ENCODE peak calls at places on chromosomes 1 and 21, in six cellular contexts. X, O, Y, T, F and C are unnamed samples.

GRCh38 chr1:218345673-218346390 is 696 bp downstream of the TGFB2 start:
- DNase-seq in Y (peak), X (peak), T (peak), F (no peak), O (peak), C (peak)

GRCh38 chr1:26459573-26460031 is 12.6 kb upstream of the HMGN2 start:
- DNase-seq in T (no peak), O (no peak), F (no peak), X (peak), Y (no peak), C (no peak)

GRCh38 chr1:245086389-245086969 is 68.3 kb upstream of the KIF26B start:
- DNase-seq in O (peak), Y (no peak), T (peak), X (no peak), F (no peak), C (peak)

GRCh38 chr1:14516974-14517812 is 81.3 kb upstream of the KAZN start:
- DNase-seq in T (peak), Y (peak), X (no peak), O (peak), F (peak), C (peak)

GRCh38 chr1:156129687-156130577 is 15.4 kb downstream of the LMNA start:
- DNase-seq in T (peak), F (peak), Y (peak), X (peak), O (peak), C (peak)

GRCh38 chr21:21084179-21084578 is 86.0 kb downstream of the NCAM2 start:
- DNase-seq in F (no peak), X (no peak), Y (no peak), T (peak), O (peak), C (no peak)

GRCh38 chr21:40340357-40340756 is 473.1 kb downstream of the PCP4 start:
- DNase-seq in Y (no peak), O (no peak), T (no peak), X (no peak), F (no peak), C (no peak)

GRCh38 chr1:171441278-171441677 is 44.1 kb upstream of the PRRC2C start:
- DNase-seq in Y (no peak), T (peak), O (peak), X (no peak), F (peak), C (peak)

GRCh38 chr21:18832950-18833349 is 429.4 kb upstream of the TMPRSS15 start:
- DNase-seq in Y (no peak), X (no peak), O (peak), T (peak), F (no peak), C (no peak)

GRCh38 chr1:208002672-208003071 is 91.7 kb upstream of the CD34 start:
- DNase-seq in Y (no peak), X (peak), F (no peak), O (no peak), T (no peak), C (no peak)

GRCh38 chr1:169890761-169891538 is 2.7 kb downstream of the SCYL3 start:
- DNase-seq in Y (no peak), O (no peak), X (no peak), F (no peak), T (no peak), C (no peak)

GRCh38 chr1:167262820-167263219 is 42.1 kb downstream of the POU2F1 start:
- DNase-seq in O (no peak), X (no peak), Y (no peak), T (no peak), F (no peak), C (no peak)

GRCh38 chr21:17554619-17555472 is 42.0 kb downstream of the CXADR start:
- DNase-seq in F (no peak), Y (no peak), X (no peak), O (no peak), T (peak), C (peak)

GRCh38 chr1:182069028-182069466 is 7.5 kb upstream of the ZNF648 start:
- DNase-seq in X (peak), F (no peak), O (peak), Y (no peak), T (peak), C (peak)

GRCh38 chr1:162235261-162235780 is 141.3 kb downstream of the SPATA46 start:
- DNase-seq in F (peak), T (peak), O (peak), X (no peak), Y (no peak), C (peak)

GRCh38 chr1:205271277-205271676 is 43.5 kb downstream of the TMCC2 start:
- DNase-seq in O (peak), Y (no peak), X (peak), F (no peak), T (peak), C (peak)

GRCh38 chr21:41610042-41610839 is 102.3 kb upstream of the TMPRSS2 start:
- DNase-seq in T (peak), F (no peak), Y (no peak), X (peak), O (peak), C (peak)

GRCh38 chr1:111904478-111905218 is 84.8 kb downstream of the KCND3 start:
- DNase-seq in F (no peak), X (peak), Y (no peak), T (no peak), O (no peak), C (peak)

GRCh38 chr1:8603220-8603616 is 214.2 kb downstream of the RERE start:
- DNase-seq in O (peak), Y (no peak), T (peak), X (no peak), F (no peak), C (peak)

GRCh38 chr1:200314085-200314750 is 95.6 kb downstream of the ZNF281 start:
- DNase-seq in T (peak), Y (no peak), X (no peak), F (peak), O (peak), C (peak)

GRCh38 chr1:61301824-61302652 is 219.7 kb downstream of the NFIA start:
- DNase-seq in F (peak), X (no peak), T (peak), Y (no peak), O (peak), C (peak)

GRCh38 chr1:76746195-76746594 is 121.1 kb upstream of the ST6GALNAC5 start:
- DNase-seq in F (no peak), Y (no peak), X (no peak), O (no peak), T (no peak), C (no peak)

GRCh38 chr1:164707868-164708331 is 148.9 kb downstream of the PBX1 start:
- DNase-seq in F (peak), X (no peak), Y (no peak), T (peak), O (peak), C (peak)

GRCh38 chr1:66266756-66267155 is 267.2 kb upstream of the SGIP1 start:
- DNase-seq in Y (no peak), X (no peak), O (no peak), F (no peak), T (no peak), C (no peak)

GRCh38 chr21:33434770-33435360 is 31.7 kb downstream of the IFNGR2 start:
- DNase-seq in T (peak), Y (peak), F (peak), X (peak), O (peak), C (peak)

GRCh38 chr1:217135569-217135915 is 412.3 kb upstream of the ESRRG start:
- DNase-seq in O (peak), X (no peak), F (no peak), T (peak), Y (no peak), C (no peak)
- H3K4me3 ChIP-seq in O (peak), X (no peak), F (peak), T (peak), Y (no peak), C (peak)

GRCh38 chr1:4624801-4625200 is 29.6 kb upstream of the AJAP1 start:
- DNase-seq in F (no peak), X (no peak), O (no peak), T (no peak), Y (no peak), C (no peak)

GRCh38 chr1:4626560-4627319 is 27.7 kb upstream of the AJAP1 start:
- DNase-seq in F (no peak), X (no peak), Y (no peak), T (no peak), O (no peak), C (no peak)

GRCh38 chr1:4626061-4626460 is 28.3 kb upstream of the AJAP1 start:
- DNase-seq in F (no peak), T (no peak), O (no peak), Y (no peak), X (no peak), C (no peak)

GRCh38 chr1:4628992-4629391 is 25.4 kb upstream of the AJAP1 start:
- DNase-seq in O (no peak), Y (no peak), X (no peak), F (no peak), T (no peak), C (no peak)

GRCh38 chr1:4627353-4627752 is 27.1 kb upstream of the AJAP1 start:
- DNase-seq in T (no peak), O (no peak), Y (no peak), X (no peak), F (no peak), C (no peak)
- TF ChIP-seq CTCF in T (no peak), O (no peak), Y (no peak), X (no peak), F (no peak), C (no peak)

DNA sequence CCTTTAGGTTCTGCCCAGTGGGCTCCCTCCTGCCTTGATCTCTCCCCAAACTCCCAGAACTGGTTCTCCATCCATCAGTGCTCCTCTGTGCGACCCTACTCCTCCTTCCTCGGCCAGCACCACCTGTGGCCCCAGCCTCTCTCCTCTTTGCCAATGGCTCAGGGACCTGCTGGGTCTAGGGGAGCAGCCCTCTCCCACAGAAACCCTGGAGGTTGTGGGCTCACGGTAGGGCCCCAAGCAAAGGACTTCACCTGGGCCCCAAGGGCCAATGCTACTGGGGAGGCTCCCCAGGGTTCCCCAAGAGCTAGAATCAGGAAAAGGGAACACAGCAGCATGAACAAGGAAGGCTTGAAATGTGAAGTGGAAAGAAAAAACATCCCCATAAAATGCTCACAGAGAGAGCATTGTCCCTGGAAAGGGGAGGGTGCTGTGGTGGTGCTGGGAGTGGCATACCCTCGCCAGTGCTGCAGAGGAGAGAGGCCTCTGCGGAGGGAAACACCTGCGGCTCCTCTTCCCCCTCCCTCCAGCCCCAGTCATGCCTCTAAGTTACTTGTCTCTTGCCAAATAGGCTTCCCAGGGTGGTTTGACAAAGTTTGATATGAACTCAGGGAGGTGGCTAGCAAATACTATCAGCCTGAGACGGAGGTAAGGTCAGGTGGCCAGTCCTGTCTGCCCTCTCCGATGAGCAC is 2.5 kb downstream of the TMEM63A start:
- DNase-seq in T (no peak), O (no peak), F (no peak), X (no peak), Y (no peak), C (no peak)
- H3K4me3 ChIP-seq in T (no peak), O (no peak), F (no peak), X (no peak), Y (no peak), C (no peak)

GRCh38 chr1:39136635-39137034 is 67.9 kb upstream of the MACF1 start:
- DNase-seq in O (no peak), Y (no peak), T (peak), F (no peak), X (no peak), C (no peak)
- TF ChIP-seq CTCF in O (no peak), Y (no peak), T (peak), F (no peak), X (no peak), C (no peak)

DNA sequence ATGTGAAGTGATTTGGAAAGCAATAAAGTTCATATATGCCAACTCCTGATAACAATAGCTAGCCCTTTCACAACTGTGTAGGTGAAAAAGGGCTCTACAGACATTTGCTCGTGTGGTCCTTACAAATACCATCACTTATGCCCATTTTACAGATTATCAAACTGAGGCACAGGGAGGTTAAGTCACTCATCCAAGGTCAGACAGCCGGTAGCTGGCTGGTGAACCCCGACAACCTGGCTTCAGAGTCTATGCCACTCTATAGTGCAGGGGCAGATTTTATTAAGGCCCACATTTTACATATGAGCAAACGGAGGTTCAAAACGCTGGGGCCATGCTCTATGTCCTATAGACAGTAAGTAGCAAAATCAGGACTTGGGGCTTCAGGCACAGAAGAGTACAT is 280.5 kb downstream of the RRAGC start:
- DNase-seq in T (no peak), O (no peak), F (no peak), Y (no peak), X (no peak), C (no peak)
- H3K4me3 ChIP-seq in T (no peak), O (peak), F (no peak), Y (no peak), X (no peak), C (no peak)